ENCODE peak calls at places on chromosomes 3 and 15, in four cellular contexts. One of them, this sample, is unnamed.

GRCh38 chr15:89556413-89557262 is 18.6 kb upstream of the TICRR start:
- DNase-seq in fibroblast of lung: peak; percentile 83
- DNase-seq in DND-41: peak; percentile 48
- DNase-seq in GM23248: peak; percentile 80
- DNase-seq in this sample: peak; percentile 46

GRCh38 chr15:41557673-41558399 is 1.2 kb upstream of the TYRO3 start:
- DNase-seq in fibroblast of lung: peak; percentile 78
- DNase-seq in DND-41: peak; percentile 87
- DNase-seq in GM23248: peak; percentile 80
- DNase-seq in this sample: no peak

GRCh38 chr15:32688151-32688639 is 29.6 kb upstream of the GREM1 start:
- DNase-seq in fibroblast of lung: no peak
- DNase-seq in DND-41: no peak
- DNase-seq in GM23248: peak; percentile 81
- DNase-seq in this sample: peak; percentile 62

GRCh38 chr3:112020653-112021052 is 13.9 kb upstream of the TMPRSS7 start:
- DNase-seq in fibroblast of lung: no peak
- DNase-seq in DND-41: no peak
- DNase-seq in GM23248: no peak
- DNase-seq in this sample: no peak

GRCh38 chr15:83682476-83683162 is 28.7 kb downstream of the ADAMTSL3 start:
- DNase-seq in fibroblast of lung: no peak
- DNase-seq in DND-41: no peak
- DNase-seq in GM23248: no peak
- DNase-seq in this sample: no peak

GRCh38 chr3:112752092-112752512 is 94.6 kb downstream of the CD200R1L start:
- DNase-seq in fibroblast of lung: no peak
- DNase-seq in DND-41: no peak
- DNase-seq in GM23248: peak; percentile 38
- DNase-seq in this sample: no peak

GRCh38 chr3:36380171-36381031 is at the start of gene STAC:
- DNase-seq in fibroblast of lung: no peak
- DNase-seq in DND-41: no peak
- DNase-seq in GM23248: peak; percentile 63
- DNase-seq in this sample: no peak

GRCh38 chr3:44942202-44942921 is 33.6 kb downstream of the ZDHHC3 start:
- DNase-seq in fibroblast of lung: peak; percentile 53
- DNase-seq in DND-41: no peak
- DNase-seq in GM23248: peak; percentile 80
- DNase-seq in this sample: no peak

GRCh38 chr15:92161039-92161670 is 232.5 kb upstream of the ST8SIA2 start:
- DNase-seq in fibroblast of lung: no peak
- DNase-seq in DND-41: no peak
- DNase-seq in GM23248: no peak
- DNase-seq in this sample: no peak

GRCh38 chr3:24829011-24829581 is 334.4 kb upstream of the THRB start:
- DNase-seq in fibroblast of lung: no peak
- DNase-seq in DND-41: no peak
- DNase-seq in GM23248: peak; percentile 28
- DNase-seq in this sample: no peak

GRCh38 chr15:45126535-45127158 is 3.0 kb downstream of the DUOXA1 start:
- DNase-seq in fibroblast of lung: peak; percentile 31
- DNase-seq in DND-41: peak; percentile 39
- DNase-seq in GM23248: peak; percentile 59
- DNase-seq in this sample: no peak

GRCh38 chr3:112671930-112672715 is 31.2 kb upstream of the CCDC80 start:
- DNase-seq in fibroblast of lung: peak; percentile 87
- DNase-seq in DND-41: no peak
- DNase-seq in GM23248: peak; percentile 95
- DNase-seq in this sample: no peak

GRCh38 chr3:27290760-27291159 is 78.4 kb downstream of the NEK10 start:
- DNase-seq in fibroblast of lung: peak; percentile 61
- DNase-seq in DND-41: no peak
- DNase-seq in GM23248: no peak
- DNase-seq in this sample: no peak

GRCh38 chr3:42864321-42864950 is 11.2 kb downstream of the CYP8B1 start:
- DNase-seq in fibroblast of lung: no peak
- DNase-seq in DND-41: no peak
- DNase-seq in GM23248: no peak
- DNase-seq in this sample: no peak

GRCh38 chr3:43144811-43145490 is 39.1 kb upstream of the POMGNT2 start:
- DNase-seq in fibroblast of lung: peak; percentile 68
- DNase-seq in DND-41: no peak
- DNase-seq in GM23248: peak; percentile 85
- DNase-seq in this sample: no peak

GRCh38 chr15:36469567-36469966 is 109.9 kb upstream of the CDIN1 start:
- DNase-seq in fibroblast of lung: peak; percentile 47
- DNase-seq in DND-41: no peak
- DNase-seq in GM23248: peak; percentile 47
- DNase-seq in this sample: no peak

GRCh38 chr3:16913264-16913580 is 28.5 kb downstream of the PLCL2 start:
- DNase-seq in fibroblast of lung: no peak
- DNase-seq in DND-41: no peak
- DNase-seq in GM23248: no peak
- DNase-seq in this sample: no peak

GRCh38 chr3:127172670-127173515 is 20.0 kb upstream of the PRR23E start:
- DNase-seq in fibroblast of lung: peak; percentile 58
- DNase-seq in DND-41: no peak
- DNase-seq in GM23248: peak; percentile 92
- DNase-seq in this sample: no peak

GRCh38 chr3:22582291-22582690 is 620.8 kb upstream of the UBE2E2 start:
- DNase-seq in fibroblast of lung: no peak
- DNase-seq in DND-41: no peak
- DNase-seq in GM23248: no peak
- DNase-seq in this sample: no peak

GRCh38 chr3:112499328-112499727 is at the start of gene BTLA:
- DNase-seq in fibroblast of lung: no peak
- DNase-seq in DND-41: no peak
- DNase-seq in GM23248: no peak
- DNase-seq in this sample: no peak

GRCh38 chr3:23656821-23657220 is 148.9 kb upstream of the UBE2E1 start:
- DNase-seq in fibroblast of lung: no peak
- DNase-seq in DND-41: no peak
- DNase-seq in GM23248: no peak
- DNase-seq in this sample: no peak

GRCh38 chr3:186400677-186401076 is 38.6 kb upstream of the DGKG start:
- DNase-seq in fibroblast of lung: no peak
- DNase-seq in DND-41: no peak
- DNase-seq in GM23248: peak; percentile 24
- DNase-seq in this sample: no peak

GRCh38 chr3:125141596-125142417 is 70.7 kb downstream of the SLC12A8 start:
- DNase-seq in fibroblast of lung: peak; percentile 50
- DNase-seq in DND-41: no peak
- DNase-seq in GM23248: peak; percentile 69
- DNase-seq in this sample: no peak

GRCh38 chr3:128050597-128050996 is 1.6 kb upstream of the SEC61A1 start:
- DNase-seq in fibroblast of lung: no peak
- DNase-seq in DND-41: no peak
- DNase-seq in GM23248: peak; percentile 67
- DNase-seq in this sample: no peak

GRCh38 chr3:56980798-56981390 is 79.6 kb upstream of the SPATA12 start:
- DNase-seq in fibroblast of lung: peak; percentile 99
- DNase-seq in DND-41: peak; percentile 26
- DNase-seq in GM23248: peak; percentile 99
- DNase-seq in this sample: peak; percentile 87

GRCh38 chr3:36911990-36912804 is 32.7 kb downstream of the TRANK1 start:
- DNase-seq in fibroblast of lung: peak; percentile 90
- DNase-seq in DND-41: peak; percentile 67
- DNase-seq in GM23248: peak; percentile 66
- DNase-seq in this sample: no peak

GRCh38 chr3:148643389-148643840 is 54.3 kb upstream of the AGTR1 start:
- DNase-seq in fibroblast of lung: peak; percentile 91
- DNase-seq in DND-41: no peak
- DNase-seq in GM23248: peak; percentile 67
- DNase-seq in this sample: no peak

GRCh38 chr3:31934866-31935265 is 46.2 kb downstream of the OSBPL10 start:
- DNase-seq in fibroblast of lung: no peak
- DNase-seq in DND-41: no peak
- DNase-seq in GM23248: no peak
- DNase-seq in this sample: no peak

DNA sequence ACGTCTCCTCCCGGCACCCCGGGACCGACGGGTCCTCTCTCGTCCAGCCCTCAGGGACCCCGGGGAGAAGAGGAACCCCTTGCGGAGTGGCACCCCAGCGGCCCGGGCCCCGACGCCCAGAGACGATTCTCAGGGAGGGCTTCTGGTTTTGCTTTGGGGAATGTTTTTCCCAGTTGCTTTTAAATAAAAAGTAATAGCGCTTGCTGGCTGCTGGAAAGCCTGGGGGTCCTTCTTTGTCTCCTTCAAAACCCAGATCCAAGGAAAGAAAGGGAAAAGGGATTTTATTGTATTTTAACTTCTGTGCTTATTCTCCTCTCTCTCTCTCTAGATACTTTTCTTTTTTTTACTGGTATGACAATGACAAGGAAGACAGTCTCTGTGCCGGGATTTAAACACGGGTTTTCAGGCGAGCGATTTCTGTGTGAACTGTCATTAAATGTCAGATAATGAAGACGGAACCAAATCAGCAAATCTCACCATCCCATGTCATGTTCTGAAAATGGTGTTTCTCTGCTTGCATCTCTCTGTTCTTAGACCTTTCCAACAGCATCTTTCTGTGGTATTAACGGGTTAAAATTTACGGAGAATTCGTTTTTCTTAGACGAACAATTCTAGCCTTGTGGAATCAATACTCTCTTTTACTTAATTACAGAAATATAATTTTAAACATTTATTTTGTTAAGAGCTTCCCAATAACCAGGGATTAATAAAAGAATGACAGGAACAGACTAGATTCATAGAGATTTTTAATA is 556 bp upstream of the PCOLCE2 start:
- DNase-seq in fibroblast of lung: no peak
- DNase-seq in DND-41: no peak
- DNase-seq in GM23248: no peak
- DNase-seq in this sample: no peak
- TF ChIP-seq EZH2 in fibroblast of lung: no peak
- TF ChIP-seq EZH2 in DND-41: no peak
- TF ChIP-seq EZH2 in GM23248: peak; percentile 48
- TF ChIP-seq EZH2 in this sample: no peak

GRCh38 chr15:76341366-76342045 is 4.9 kb downstream of the ISL2 start:
- DNase-seq in fibroblast of lung: no peak
- DNase-seq in DND-41: no peak
- DNase-seq in GM23248: no peak
- DNase-seq in this sample: no peak

GRCh38 chr15:76340802-76341365 is 4.3 kb downstream of the ISL2 start:
- DNase-seq in fibroblast of lung: no peak
- DNase-seq in DND-41: no peak
- DNase-seq in GM23248: peak; percentile 35
- DNase-seq in this sample: no peak

GRCh38 chr15:76342382-76343201 is 6.0 kb downstream of the ISL2 start:
- DNase-seq in fibroblast of lung: no peak
- DNase-seq in DND-41: no peak
- DNase-seq in GM23248: no peak
- DNase-seq in this sample: no peak

GRCh38 chr15:76343313-76343996 is 6.9 kb downstream of the ISL2 start:
- DNase-seq in fibroblast of lung: no peak
- DNase-seq in DND-41: no peak
- DNase-seq in GM23248: no peak
- DNase-seq in this sample: no peak

GRCh38 chr15:76342046-76342381 is 5.4 kb downstream of the ISL2 start:
- DNase-seq in fibroblast of lung: no peak
- DNase-seq in DND-41: no peak
- DNase-seq in GM23248: no peak
- DNase-seq in this sample: no peak
- H3K9ac ChIP-seq in fibroblast of lung: no peak overlapping the region
- H3K9ac ChIP-seq in DND-41: no peak overlapping the region
- H3K9ac ChIP-seq in GM23248: no peak overlapping the region
- H3K9ac ChIP-seq in this sample: no peak overlapping the region

DNA sequence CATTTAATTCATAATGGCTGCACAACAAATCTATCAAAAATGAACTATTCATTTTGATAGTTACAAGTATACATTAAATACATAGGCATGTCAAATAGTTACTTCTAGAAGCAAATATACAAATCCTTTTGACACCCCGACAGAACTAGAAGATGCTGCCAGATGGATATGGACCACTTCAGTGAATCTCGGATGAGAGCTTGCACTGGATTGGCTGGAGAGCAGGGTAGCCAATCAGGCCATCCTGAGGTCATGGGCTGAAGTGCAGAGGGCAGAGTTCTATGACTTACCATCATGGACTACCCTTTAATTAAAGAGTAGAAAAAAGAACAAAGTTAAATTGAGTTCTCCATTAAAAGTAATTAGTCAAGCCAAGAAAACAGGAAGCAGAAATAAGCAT is 8.3 kb downstream of the CCNL1 start:
- DNase-seq in fibroblast of lung: no peak
- DNase-seq in DND-41: no peak
- DNase-seq in GM23248: no peak
- DNase-seq in this sample: no peak
- H4K20me1 ChIP-seq in fibroblast of lung: peaks cover 10% of the 10 kb centered on the region
- H4K20me1 ChIP-seq in DND-41: peaks cover 70% of the 10 kb centered on the region
- H4K20me1 ChIP-seq in GM23248: peaks cover 21% of the 10 kb centered on the region
- H4K20me1 ChIP-seq in this sample: peaks cover 12% of the 10 kb centered on the region

DNA sequence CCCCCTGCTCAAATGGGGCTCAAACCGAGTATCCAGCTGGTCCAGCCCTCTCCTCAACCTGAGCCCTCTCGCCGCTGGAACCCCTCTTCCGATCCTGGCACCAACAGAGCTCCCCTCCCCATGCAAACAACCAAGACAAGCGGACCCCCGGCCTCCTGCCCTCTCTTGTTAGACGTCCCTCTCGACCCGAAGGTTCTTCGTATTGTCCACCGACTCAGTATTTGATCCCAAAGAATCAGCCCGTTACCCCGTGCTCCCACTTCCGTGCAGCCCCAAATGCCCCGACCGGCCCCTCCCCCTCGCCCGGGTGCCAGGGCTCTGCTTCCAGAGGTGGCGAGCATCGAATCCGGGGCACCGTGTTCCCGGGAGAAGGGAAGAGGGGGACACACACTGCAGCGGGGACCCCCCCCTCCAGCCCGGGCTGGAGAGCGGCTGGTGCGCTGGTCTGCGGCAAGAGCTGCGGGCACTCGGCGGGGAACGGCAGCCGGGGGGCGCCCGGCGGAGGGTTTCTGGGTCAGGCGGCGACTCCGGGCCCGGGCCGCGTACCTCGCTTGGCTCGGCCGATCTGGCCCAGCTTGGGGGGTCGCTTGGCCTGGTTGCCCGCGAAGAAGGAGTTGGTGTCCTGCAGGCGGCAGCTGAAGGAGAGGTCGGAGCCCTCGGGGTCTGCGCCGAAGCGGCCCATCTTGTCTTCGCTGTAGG is 633 bp downstream of the CAMK2N2 start:
- DNase-seq in fibroblast of lung: no peak
- DNase-seq in DND-41: no peak
- DNase-seq in GM23248: peak; percentile 8
- DNase-seq in this sample: no peak
- TF ChIP-seq EZH2 in fibroblast of lung: peak; percentile 96
- TF ChIP-seq EZH2 in DND-41: no peak
- TF ChIP-seq EZH2 in GM23248: no peak
- TF ChIP-seq EZH2 in this sample: peak; percentile 87

GRCh38 chr15:31360843-31361763 is 34.5 kb downstream of the KLF13 start:
- DNase-seq in fibroblast of lung: no peak
- DNase-seq in DND-41: peak; percentile 97
- DNase-seq in GM23248: no peak
- DNase-seq in this sample: no peak
- H3K9ac ChIP-seq in fibroblast of lung: no peak overlapping the region
- H3K9ac ChIP-seq in DND-41: peak overlapping the region; percentile 62
- H3K9ac ChIP-seq in GM23248: no peak overlapping the region
- H3K9ac ChIP-seq in this sample: peak overlapping the region; percentile 74